ENCODE peak calls at places on chromosome 10, in seven cellular contexts. One of them, this sample, is unnamed.

GRCh38 chr10:49608925-49609282 is 1.2 kb upstream of the SLC18A3 start:
- DNase-seq in mesenchymal stem cell: no peak
- DNase-seq in H1: no peak
- DNase-seq in H9: peak
- DNase-seq in trophoblast cell: no peak
- DNase-seq in mesendoderm: no peak
- DNase-seq in neuronal stem cell: no peak
- DNase-seq in this sample: no peak

GRCh38 chr10:133388973-133389818 is 4.8 kb upstream of the MTG1 start:
- DNase-seq in H1: no peak
- DNase-seq in neuronal stem cell: no peak
- DNase-seq in H9: no peak
- DNase-seq in trophoblast cell: no peak
- DNase-seq in mesendoderm: no peak
- DNase-seq in mesenchymal stem cell: no peak
- DNase-seq in this sample: no peak

GRCh38 chr10:101903827-101904520 is 60.4 kb upstream of the KCNIP2 start:
- DNase-seq in H9: no peak
- DNase-seq in neuronal stem cell: no peak
- DNase-seq in mesendoderm: no peak
- DNase-seq in trophoblast cell: no peak
- DNase-seq in mesenchymal stem cell: peak
- DNase-seq in H1: no peak
- DNase-seq in this sample: peak

GRCh38 chr10:102624751-102625330 is 19.4 kb upstream of the TRIM8 start:
- DNase-seq in mesendoderm: no peak
- DNase-seq in mesenchymal stem cell: no peak
- DNase-seq in trophoblast cell: no peak
- DNase-seq in neuronal stem cell: no peak
- DNase-seq in H1: no peak
- DNase-seq in H9: no peak
- DNase-seq in this sample: no peak

GRCh38 chr10:132400547-132401151 is 3.6 kb downstream of the PWWP2B start:
- DNase-seq in H9: no peak
- DNase-seq in H1: no peak
- DNase-seq in trophoblast cell: peak
- DNase-seq in mesenchymal stem cell: no peak
- DNase-seq in neuronal stem cell: no peak
- DNase-seq in mesendoderm: no peak
- DNase-seq in this sample: no peak

GRCh38 chr10:113854757-113855626 is 531 bp downstream of the NHLRC2 start:
- DNase-seq in trophoblast cell: peak
- DNase-seq in H9: peak
- DNase-seq in mesendoderm: peak
- DNase-seq in mesenchymal stem cell: peak
- DNase-seq in H1: peak
- DNase-seq in neuronal stem cell: no peak
- DNase-seq in this sample: peak

GRCh38 chr10:86074294-86074693 is 292.3 kb downstream of the GRID1 start:
- DNase-seq in mesenchymal stem cell: no peak
- DNase-seq in mesendoderm: no peak
- DNase-seq in H1: no peak
- DNase-seq in trophoblast cell: no peak
- DNase-seq in neuronal stem cell: no peak
- DNase-seq in H9: no peak
- DNase-seq in this sample: no peak

GRCh38 chr10:71431216-71431944 is 34.7 kb downstream of the CDH23 start:
- DNase-seq in H9: no peak
- DNase-seq in neuronal stem cell: no peak
- DNase-seq in mesendoderm: no peak
- DNase-seq in trophoblast cell: no peak
- DNase-seq in mesenchymal stem cell: no peak
- DNase-seq in H1: peak
- DNase-seq in this sample: no peak

GRCh38 chr10:74244097-74244685 is 93.2 kb downstream of the ADK start:
- DNase-seq in mesenchymal stem cell: peak
- DNase-seq in mesendoderm: no peak
- DNase-seq in H1: no peak
- DNase-seq in H9: no peak
- DNase-seq in neuronal stem cell: peak
- DNase-seq in trophoblast cell: peak
- DNase-seq in this sample: peak

GRCh38 chr10:132610071-132610701 is 72.6 kb downstream of the INPP5A start:
- DNase-seq in trophoblast cell: no peak
- DNase-seq in mesenchymal stem cell: no peak
- DNase-seq in H9: no peak
- DNase-seq in mesendoderm: no peak
- DNase-seq in neuronal stem cell: no peak
- DNase-seq in H1: no peak
- DNase-seq in this sample: no peak

GRCh38 chr10:88152720-88153119 is 289.3 kb downstream of the PTEN start:
- DNase-seq in H9: no peak
- DNase-seq in neuronal stem cell: no peak
- DNase-seq in mesendoderm: peak
- DNase-seq in mesenchymal stem cell: peak
- DNase-seq in trophoblast cell: peak
- DNase-seq in H1: no peak
- DNase-seq in this sample: peak

GRCh38 chr10:26860542-26861325 is at the start of gene ABI1:
- DNase-seq in mesendoderm: peak
- DNase-seq in trophoblast cell: peak
- DNase-seq in neuronal stem cell: peak
- DNase-seq in H9: peak
- DNase-seq in H1: peak
- DNase-seq in mesenchymal stem cell: peak
- DNase-seq in this sample: peak

GRCh38 chr10:84820596-84820995 is 492.2 kb downstream of the CCSER2 start:
- DNase-seq in H1: no peak
- DNase-seq in mesenchymal stem cell: no peak
- DNase-seq in trophoblast cell: no peak
- DNase-seq in H9: no peak
- DNase-seq in neuronal stem cell: no peak
- DNase-seq in mesendoderm: no peak
- DNase-seq in this sample: no peak

GRCh38 chr10:75396861-75397570 is 4.5 kb downstream of the ZNF503 start:
- DNase-seq in trophoblast cell: no peak
- DNase-seq in mesenchymal stem cell: peak
- DNase-seq in neuronal stem cell: peak
- DNase-seq in H1: peak
- DNase-seq in mesendoderm: peak
- DNase-seq in H9: peak
- DNase-seq in this sample: no peak

GRCh38 chr10:123521556-123521955 is 144.6 kb upstream of the GPR26 start:
- DNase-seq in trophoblast cell: no peak
- DNase-seq in H1: peak
- DNase-seq in H9: no peak
- DNase-seq in neuronal stem cell: no peak
- DNase-seq in mesenchymal stem cell: no peak
- DNase-seq in mesendoderm: no peak
- DNase-seq in this sample: no peak

GRCh38 chr10:1172256-1172975 is 116.2 kb downstream of the WDR37 start:
- DNase-seq in trophoblast cell: no peak
- DNase-seq in mesenchymal stem cell: no peak
- DNase-seq in H9: no peak
- DNase-seq in H1: no peak
- DNase-seq in mesendoderm: no peak
- DNase-seq in neuronal stem cell: no peak
- DNase-seq in this sample: no peak

GRCh38 chr10:72375585-72375984 is 20.9 kb upstream of the DNAJB12 start:
- DNase-seq in trophoblast cell: no peak
- DNase-seq in mesenchymal stem cell: no peak
- DNase-seq in H1: no peak
- DNase-seq in neuronal stem cell: no peak
- DNase-seq in mesendoderm: peak
- DNase-seq in H9: peak
- DNase-seq in this sample: no peak

GRCh38 chr10:127976286-127976685 is 69.4 kb downstream of the PTPRE start:
- DNase-seq in neuronal stem cell: no peak
- DNase-seq in mesenchymal stem cell: peak
- DNase-seq in trophoblast cell: peak
- DNase-seq in H1: no peak
- DNase-seq in H9: peak
- DNase-seq in mesendoderm: no peak
- DNase-seq in this sample: no peak

GRCh38 chr10:127978481-127978880 is 71.6 kb downstream of the PTPRE start:
- DNase-seq in trophoblast cell: no peak
- DNase-seq in H9: peak
- DNase-seq in mesenchymal stem cell: no peak
- DNase-seq in neuronal stem cell: no peak
- DNase-seq in mesendoderm: no peak
- DNase-seq in H1: no peak
- DNase-seq in this sample: no peak

GRCh38 chr10:127979017-127979416 is 72.1 kb downstream of the PTPRE start:
- DNase-seq in neuronal stem cell: no peak
- DNase-seq in trophoblast cell: no peak
- DNase-seq in H9: peak
- DNase-seq in mesenchymal stem cell: peak
- DNase-seq in H1: no peak
- DNase-seq in mesendoderm: no peak
- DNase-seq in this sample: no peak

GRCh38 chr10:127976701-127977367 is 69.9 kb downstream of the PTPRE start:
- DNase-seq in trophoblast cell: no peak
- DNase-seq in mesendoderm: no peak
- DNase-seq in mesenchymal stem cell: peak
- DNase-seq in neuronal stem cell: no peak
- DNase-seq in H1: no peak
- DNase-seq in H9: peak
- DNase-seq in this sample: no peak

GRCh38 chr10:127977368-127978009 is 70.6 kb downstream of the PTPRE start:
- DNase-seq in neuronal stem cell: no peak
- DNase-seq in trophoblast cell: peak
- DNase-seq in mesendoderm: peak
- DNase-seq in H9: peak
- DNase-seq in mesenchymal stem cell: peak
- DNase-seq in H1: no peak
- DNase-seq in this sample: peak
- H3K18ac ChIP-seq in neuronal stem cell: no peak
- H3K18ac ChIP-seq in trophoblast cell: no peak
- H3K18ac ChIP-seq in mesendoderm: no peak
- H3K18ac ChIP-seq in H9: no peak
- H3K18ac ChIP-seq in mesenchymal stem cell: peak
- H3K18ac ChIP-seq in H1: no peak
- H3K18ac ChIP-seq in this sample: peak

GRCh38 chr10:11680496-11680895 is 61.7 kb upstream of the ECHDC3 start:
- DNase-seq in mesenchymal stem cell: no peak
- DNase-seq in trophoblast cell: no peak
- DNase-seq in H1: no peak
- DNase-seq in neuronal stem cell: no peak
- DNase-seq in H9: no peak
- DNase-seq in mesendoderm: no peak
- DNase-seq in this sample: no peak
- H3K23ac ChIP-seq in mesenchymal stem cell: no peak
- H3K23ac ChIP-seq in trophoblast cell: no peak
- H3K23ac ChIP-seq in H1: no peak
- H3K23ac ChIP-seq in neuronal stem cell: no peak
- H3K23ac ChIP-seq in H9: no peak
- H3K23ac ChIP-seq in mesendoderm: no peak
- H3K23ac ChIP-seq in this sample: no peak

GRCh38 chr10:4698075-4698474 is 127.9 kb upstream of the AKR1E2 start:
- DNase-seq in mesendoderm: no peak
- DNase-seq in H9: no peak
- DNase-seq in H1: no peak
- DNase-seq in neuronal stem cell: no peak
- DNase-seq in trophoblast cell: no peak
- DNase-seq in mesenchymal stem cell: no peak
- DNase-seq in this sample: no peak
- H3K18ac ChIP-seq in mesendoderm: no peak
- H3K18ac ChIP-seq in H9: no peak
- H3K18ac ChIP-seq in H1: no peak
- H3K18ac ChIP-seq in neuronal stem cell: no peak
- H3K18ac ChIP-seq in trophoblast cell: no peak
- H3K18ac ChIP-seq in mesenchymal stem cell: no peak
- H3K18ac ChIP-seq in this sample: peak

DNA sequence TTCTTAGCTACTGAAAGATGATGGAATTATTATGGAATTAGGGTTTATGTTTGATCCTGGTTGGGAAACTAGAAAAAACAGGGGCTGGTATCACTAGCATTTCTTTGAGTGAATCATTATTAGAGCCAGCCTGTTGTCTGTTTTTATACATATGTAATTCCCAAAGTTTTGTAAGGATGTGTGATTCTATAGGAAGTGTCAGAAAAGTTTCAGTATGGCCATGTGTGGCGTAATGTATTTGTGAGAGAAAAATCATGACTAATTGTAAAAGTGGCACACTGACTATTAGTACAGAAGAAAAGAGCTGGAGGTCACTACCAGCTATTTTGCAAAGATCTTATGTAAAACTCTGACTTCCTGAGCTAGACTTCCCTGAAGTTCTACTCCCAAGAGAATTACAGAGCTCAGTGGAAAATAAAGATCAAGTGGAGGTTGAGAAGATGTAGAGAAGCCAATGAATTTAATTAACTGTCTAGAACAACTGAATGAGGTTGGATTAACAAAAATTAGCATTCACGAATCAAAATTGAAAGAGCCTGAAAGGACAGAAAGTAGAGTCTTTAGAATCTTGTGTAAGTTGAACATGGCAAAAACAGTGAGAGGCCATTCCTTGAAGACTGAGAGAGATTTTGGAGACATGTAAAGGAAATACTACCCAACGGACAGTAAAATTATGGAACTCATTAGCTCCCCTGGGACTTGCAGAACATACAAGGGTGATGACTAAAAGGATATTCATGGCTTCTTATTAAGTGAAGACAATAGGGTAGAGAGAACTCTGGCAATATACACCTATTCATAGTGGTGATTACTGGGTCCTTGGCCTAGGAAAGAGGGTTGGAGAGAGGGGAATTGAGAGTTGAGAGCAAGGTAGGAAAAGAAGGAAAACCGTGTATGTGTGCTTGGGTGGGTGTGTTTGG is 12.5 kb downstream of the ZNF365 start:
- DNase-seq in trophoblast cell: no peak
- DNase-seq in mesenchymal stem cell: no peak
- DNase-seq in H9: no peak
- DNase-seq in mesendoderm: no peak
- DNase-seq in neuronal stem cell: no peak
- DNase-seq in H1: no peak
- DNase-seq in this sample: peak
- H3K23ac ChIP-seq in trophoblast cell: no peak
- H3K23ac ChIP-seq in mesenchymal stem cell: no peak
- H3K23ac ChIP-seq in H9: no peak
- H3K23ac ChIP-seq in mesendoderm: no peak
- H3K23ac ChIP-seq in neuronal stem cell: no peak
- H3K23ac ChIP-seq in H1: no peak
- H3K23ac ChIP-seq in this sample: no peak

GRCh38 chr10:17650416-17650815 is 6.5 kb downstream of the STAM start:
- DNase-seq in mesendoderm: no peak
- DNase-seq in mesenchymal stem cell: no peak
- DNase-seq in neuronal stem cell: no peak
- DNase-seq in H9: no peak
- DNase-seq in H1: no peak
- DNase-seq in trophoblast cell: no peak
- DNase-seq in this sample: no peak
- H3K18ac ChIP-seq in mesendoderm: peak
- H3K18ac ChIP-seq in mesenchymal stem cell: no peak
- H3K18ac ChIP-seq in neuronal stem cell: no peak
- H3K18ac ChIP-seq in H9: peak
- H3K18ac ChIP-seq in H1: no peak
- H3K18ac ChIP-seq in trophoblast cell: no peak
- H3K18ac ChIP-seq in this sample: no peak

This sample was measured in IMR-90.